ENCODE peak calls at places on chromosomes 16 and 17, in seven cellular contexts. B is H9, J is K562, M is HCT116, D is SK-N-SH, I is DND-41, Y is fibroblast of lung. L is an unnamed sample.

GRCh38 chr17:28997811-28998210 is 8.0 kb downstream of the SEZ6 start:
- DNase-seq in M (no peak), J (no peak), B (no peak), D (no peak), I (no peak), Y (no peak), L (no peak)

GRCh38 chr17:29215717-29216116 is 30.9 kb upstream of the CRYBA1 start:
- DNase-seq in J (no peak), M (no peak), D (no peak), B (no peak), Y (peak; percentile 60), I (no peak), L (no peak)

GRCh38 chr17:44585315-44585714 is 28.0 kb downstream of the FZD2 start:
- DNase-seq in M (no peak), B (no peak), D (no peak), Y (peak; percentile 20), I (no peak), J (no peak), L (no peak)

GRCh38 chr16:23871924-23872323 is 36.1 kb downstream of the PRKCB start:
- DNase-seq in I (no peak), B (no peak), D (no peak), M (no peak), J (no peak), Y (no peak), L (no peak)

GRCh38 chr17:72665841-72666518 is 426.5 kb downstream of the SLC39A11 start:
- DNase-seq in B (no peak), Y (peak; percentile 57), M (no peak), D (no peak), I (no peak), J (no peak), L (no peak)

GRCh38 chr17:4980644-4981216 is 6.7 kb downstream of the CAMTA2 start:
- DNase-seq in Y (peak; percentile 40), I (peak; percentile 66), J (peak; percentile 66), D (peak; percentile 84), B (peak; percentile 72), M (no peak), L (no peak)

GRCh38 chr16:51271156-51271555 is 120.1 kb upstream of the SALL1 start:
- DNase-seq in M (no peak), J (no peak), D (no peak), Y (peak; percentile 36), I (no peak), B (no peak), L (no peak)

GRCh38 chr16:530111-530817 is 2.8 kb downstream of the CAPN15 start:
- DNase-seq in B (no peak), Y (no peak), D (no peak), M (no peak), I (no peak), J (no peak), L (no peak)

GRCh38 chr17:50151937-50152547 is 1.6 kb upstream of the PPP1R9B start:
- DNase-seq in Y (peak; percentile 88), J (peak; percentile 70), D (peak; percentile 89), B (peak; percentile 98), M (peak; percentile 95), I (peak; percentile 79), L (peak; percentile 91)

GRCh38 chr16:50702725-50703124 is 9.3 kb downstream of the NOD2 start:
- DNase-seq in D (no peak), Y (no peak), I (no peak), B (no peak), M (no peak), J (no peak), L (no peak)

GRCh38 chr17:38508570-38508950 is 80.3 kb downstream of the ARHGAP23 start:
- DNase-seq in D (no peak), B (peak; percentile 77), M (no peak), Y (no peak), J (no peak), I (no peak), L (no peak)

GRCh38 chr17:58344791-58345157 is 7.2 kb downstream of the SUPT4H1 start:
- DNase-seq in B (no peak), J (no peak), I (peak; percentile 79), M (no peak), Y (no peak), D (no peak), L (no peak)

GRCh38 chr16:51268237-51268636 is 117.2 kb upstream of the SALL1 start:
- DNase-seq in J (no peak), I (no peak), B (no peak), Y (no peak), D (no peak), M (no peak), L (no peak)

GRCh38 chr17:35778641-35779196 is 16.7 kb downstream of the MMP28 start:
- DNase-seq in B (no peak), M (no peak), Y (peak; percentile 38), J (no peak), D (no peak), I (no peak), L (no peak)

GRCh38 chr16:27330542-27330941 is 16.8 kb downstream of the IL4R start:
- DNase-seq in I (no peak), J (no peak), Y (peak; percentile 94), B (no peak), M (no peak), D (no peak), L (no peak)

GRCh38 chr16:70523013-70523620 is at the start of gene COG4:
- DNase-seq in M (peak; percentile 72), Y (peak; percentile 78), D (peak; percentile 90), J (peak; percentile 88), B (peak; percentile 83), I (peak; percentile 91), L (peak; percentile 82)

GRCh38 chr16:70529051-70529777 is 5.6 kb downstream of the SF3B3 start:
- DNase-seq in M (peak; percentile 15), I (no peak), B (no peak), Y (peak; percentile 64), D (peak; percentile 46), J (peak; percentile 33), L (no peak)

GRCh38 chr16:70526403-70526802 is 2.8 kb downstream of the SF3B3 start:
- DNase-seq in I (no peak), M (no peak), J (no peak), B (no peak), D (no peak), Y (no peak), L (no peak)

GRCh38 chr16:70523621-70524405 is at the start of gene SF3B3:
- DNase-seq in Y (no peak), B (peak; percentile 52), M (no peak), D (peak; percentile 78), I (peak; percentile 78), J (peak; percentile 80), L (peak; percentile 49)

GRCh38 chr16:70527315-70527996 is 3.8 kb downstream of the SF3B3 start:
- DNase-seq in J (no peak), Y (no peak), M (no peak), D (no peak), B (no peak), I (no peak), L (no peak)
- H4K20me1 ChIP-seq in J (peaks cover 38% of the 10 kb centered on the region), Y (no peaks in the 10 kb centered on the region), M (peaks cover 28% of the 10 kb centered on the region), D (peaks cover 55% of the 10 kb centered on the region), B (no peaks in the 10 kb centered on the region), I (peaks cover 62% of the 10 kb centered on the region), L (peaks cover 69% of the 10 kb centered on the region)

DNA sequence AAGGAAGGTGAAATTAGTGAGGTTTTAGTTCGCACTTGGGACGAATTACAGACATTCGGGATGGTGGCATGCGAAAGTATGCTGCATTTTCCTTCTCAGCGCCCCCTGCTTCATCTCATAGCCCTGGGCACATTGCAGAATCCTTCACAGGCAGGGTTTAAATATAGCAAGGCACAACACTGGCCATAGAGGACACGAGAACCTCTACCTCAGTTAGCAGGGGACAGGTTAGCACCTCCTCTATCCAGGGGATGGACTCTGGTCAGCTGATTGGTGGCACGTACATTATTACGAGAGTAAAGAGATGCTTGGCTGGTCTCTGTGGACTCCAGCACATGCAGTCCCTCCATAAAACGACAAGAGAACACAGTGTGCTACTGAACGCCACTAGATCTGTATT is 47.5 kb downstream of the MAP2K6 start:
- DNase-seq in M (no peak), Y (no peak), B (no peak), I (no peak), J (no peak), D (no peak), L (no peak)
- TF ChIP-seq CTCF in M (no peak), Y (no peak), B (peak; percentile 26), I (no peak), J (no peak), D (no peak), L (no peak)

GRCh38 chr17:79150799-79151198 is 76.2 kb downstream of the ENGASE start:
- DNase-seq in D (no peak), I (no peak), B (no peak), Y (no peak), J (no peak), M (no peak), L (no peak)

GRCh38 chr17:79154446-79154845 is 79.8 kb downstream of the ENGASE start:
- DNase-seq in B (no peak), I (no peak), J (no peak), D (peak; percentile 70), Y (no peak), M (no peak), L (no peak)

GRCh38 chr17:79153367-79154130 is 78.9 kb downstream of the ENGASE start:
- DNase-seq in B (no peak), I (no peak), Y (no peak), J (no peak), D (no peak), M (no peak), L (no peak)

GRCh38 chr17:79154951-79155557 is 80.4 kb downstream of the ENGASE start:
- DNase-seq in I (no peak), B (no peak), M (no peak), D (peak; percentile 71), Y (no peak), J (no peak), L (no peak)

GRCh38 chr17:79152636-79153035 is 78.0 kb downstream of the ENGASE start:
- DNase-seq in J (no peak), D (no peak), Y (no peak), B (no peak), I (no peak), M (no peak), L (no peak)
- H3K27me3 ChIP-seq in J (no peaks in the 10 kb centered on the region), D (peaks cover 28% of the 10 kb centered on the region), Y (no peaks in the 10 kb centered on the region), B (no peaks in the 10 kb centered on the region), I (no peaks in the 10 kb centered on the region), M (peaks cover 3% of the 10 kb centered on the region), L (peaks cover 82% of the 10 kb centered on the region)

GRCh38 chr16:68134644-68135043 is 49.5 kb downstream of the NFATC3 start:
- DNase-seq in D (no peak), B (no peak), I (no peak), J (no peak), Y (no peak), M (no peak), L (no peak)

GRCh38 chr16:68131813-68132706 is 46.9 kb downstream of the NFATC3 start:
- DNase-seq in I (no peak), D (no peak), J (no peak), B (no peak), Y (no peak), M (no peak), L (no peak)

GRCh38 chr16:68130520-68130919 is 45.4 kb downstream of the NFATC3 start:
- DNase-seq in M (no peak), J (no peak), D (no peak), I (no peak), Y (no peak), B (no peak), L (no peak)

GRCh38 chr16:68136515-68136914 is 51.3 kb downstream of the NFATC3 start:
- DNase-seq in J (no peak), Y (no peak), I (no peak), M (no peak), D (no peak), B (no peak), L (no peak)
- H4K20me1 ChIP-seq in J (no peaks in the 10 kb centered on the region), Y (no peaks in the 10 kb centered on the region), I (peaks cover 6% of the 10 kb centered on the region), M (no peaks in the 10 kb centered on the region), D (no peaks in the 10 kb centered on the region), B (no peaks in the 10 kb centered on the region), L (no peaks in the 10 kb centered on the region)